ENCODE peak calls at places on chromosomes 6 and 20, in ten cellular contexts. S is CD4-positive, alpha-beta T cell; Z is hippocampal formation; L is T-helper 17 cell; N is suprapubic skin; G is iris pigment epithelial cell; A is kidney; E is colonic mucosa; M is cardiac fibroblast; T is ACHN. W is an unnamed sample.

GRCh38 chr6:151577257-151577656 is 83.4 kb downstream of the CCDC170 start:
- DNase-seq in S (no peak), Z (no peak), L (no peak), N (no peak), G (peak; percentile 1), A (no peak), E (no peak), M (no peak), T (no peak), W (no peak)

GRCh38 chr6:9647599-9647998 is 767.3 kb downstream of the TFAP2A start:
- DNase-seq in S (no peak), Z (no peak), L (no peak), N (no peak), G (peak; percentile 49), A (no peak), E (no peak), M (peak; percentile 7), T (no peak), W (no peak)

GRCh38 chr6:46734867-46735719 is at the start of gene PLA2G7:
- DNase-seq in S (no peak), Z (no peak), L (no peak), N (no peak), G (no peak), A (peak; percentile 82), E (no peak), M (no peak), T (no peak), W (no peak)

GRCh38 chr6:167047554-167047953 is 48.4 kb downstream of the CEP43 start:
- DNase-seq in S (peak; percentile 33), Z (peak; percentile 3), L (peak; percentile 43), N (no peak), G (no peak), A (no peak), E (no peak), M (no peak), T (no peak), W (no peak)

GRCh38 chr20:46808565-46808964 is 86.1 kb upstream of the EYA2 start:
- DNase-seq in S (no peak), Z (no peak), L (no peak), N (no peak), G (no peak), A (no peak), E (no peak), M (no peak), T (no peak), W (no peak)

GRCh38 chr6:89853068-89853467 is 23.4 kb downstream of the CASP8AP2 start:
- DNase-seq in S (no peak), Z (no peak), L (no peak), N (no peak), G (peak; percentile 71), A (no peak), E (no peak), M (peak; percentile 36), T (no peak), W (no peak)

GRCh38 chr6:102327697-102328227 is 934.3 kb downstream of the GRIK2 start:
- DNase-seq in S (no peak), Z (no peak), L (no peak), N (no peak), G (no peak), A (peak; percentile 13), E (no peak), M (no peak), T (no peak), W (no peak)

GRCh38 chr20:58891686-58892125 is 39.2 kb downstream of the GNAS start:
- DNase-seq in S (no peak), Z (no peak), L (no peak), N (no peak), G (peak; percentile 54), A (peak; percentile 80), E (peak; percentile 29), M (peak; percentile 33), T (no peak), W (peak; percentile 45)

GRCh38 chr6:35300848-35301247 is 3.2 kb downstream of the DEF6 start:
- DNase-seq in S (no peak), Z (no peak), L (peak; percentile 43), N (no peak), G (no peak), A (no peak), E (no peak), M (no peak), T (no peak), W (no peak)

GRCh38 chr6:136726837-136727557 is 65.3 kb downstream of the MAP3K5 start:
- DNase-seq in S (no peak), Z (no peak), L (no peak), N (no peak), G (no peak), A (no peak), E (no peak), M (no peak), T (no peak), W (no peak)

GRCh38 chr6:35392773-35393672 is 50.7 kb downstream of the PPARD start:
- DNase-seq in S (no peak), Z (no peak), L (no peak), N (no peak), G (no peak), A (no peak), E (no peak), M (no peak), T (no peak), W (no peak)

GRCh38 chr20:59385038-59385437 is 84.6 kb downstream of the EDN3 start:
- DNase-seq in S (no peak), Z (no peak), L (no peak), N (no peak), G (no peak), A (no peak), E (no peak), M (no peak), T (no peak), W (no peak)

GRCh38 chr6:15877245-15877644 is 214.4 kb upstream of the DTNBP1 start:
- DNase-seq in S (no peak), Z (no peak), L (no peak), N (no peak), G (no peak), A (no peak), E (no peak), M (no peak), T (no peak), W (no peak)

GRCh38 chr20:4187147-4187546 is 171.8 kb upstream of the RNF24 start:
- DNase-seq in S (no peak), Z (no peak), L (no peak), N (no peak), G (no peak), A (peak; percentile 55), E (no peak), M (no peak), T (no peak), W (no peak)

GRCh38 chr6:6696867-6697531 is 108.5 kb downstream of the LY86 start:
- DNase-seq in S (no peak), Z (peak; percentile 26), L (no peak), N (no peak), G (peak; percentile 74), A (peak; percentile 84), E (peak; percentile 87), M (peak; percentile 74), T (peak; percentile 46), W (peak; percentile 22)

GRCh38 chr6:101454106-101454676 is 60.7 kb downstream of the GRIK2 start:
- DNase-seq in S (no peak), Z (no peak), L (no peak), N (no peak), G (no peak), A (no peak), E (no peak), M (no peak), T (no peak), W (no peak)

GRCh38 chr20:62953839-62954703 is 1.6 kb downstream of the SLC17A9 start:
- DNase-seq in S (peak; percentile 50), Z (peak; percentile 21), L (peak; percentile 51), N (no peak), G (peak; percentile 79), A (peak; percentile 92), E (peak; percentile 83), M (peak; percentile 77), T (no peak), W (peak; percentile 24)

GRCh38 chr6:101018157-101018556 is 137.0 kb upstream of the ASCC3 start:
- DNase-seq in S (no peak), Z (no peak), L (no peak), N (no peak), G (no peak), A (no peak), E (no peak), M (no peak), T (no peak), W (no peak)

GRCh38 chr6:133983099-133983939 is 30.3 kb downstream of the TBPL1 start:
- DNase-seq in S (peak; percentile 7), Z (no peak), L (peak; percentile 20), N (no peak), G (peak; percentile 78), A (peak; percentile 75), E (no peak), M (peak; percentile 45), T (no peak), W (no peak)

GRCh38 chr20:24698189-24698588 is 228.8 kb downstream of the SYNDIG1 start:
- DNase-seq in S (no peak), Z (no peak), L (no peak), N (peak; percentile 56), G (no peak), A (no peak), E (no peak), M (no peak), T (no peak), W (no peak)

GRCh38 chr6:142462260-142462659 is 160.5 kb downstream of the ADGRG6 start:
- DNase-seq in S (no peak), Z (no peak), L (no peak), N (no peak), G (no peak), A (no peak), E (no peak), M (no peak), T (no peak), W (no peak)

W was measured in nucleus accumbens.